ENCODE peak calls at places on chromosome 11, in eight cellular contexts. Q is HFFc6; X is hepatocyte; E is stimulated activated CD4-positive, alpha-beta T cell treated with anti-CD3 and anti-CD28 coated beads, Interleukin-2, amount 100 ng/mL, for 48 hours; S is Daoy; A is cardiac muscle cell; Y is fibroblast of gingiva; B is HT1080. W is an unnamed sample.
A peak's percentile ranks its signal among the peaks of the same experiment; 100 is the strongest.

GRCh38 chr11:79413258-79413657 is 27.6 kb downstream of the TENM4 start:
- DNase-seq in Q (peak; percentile 88), X (peak; percentile 80), E (no peak), S (peak; percentile 90), A (peak; percentile 93), Y (peak; percentile 94), B (peak; percentile 80), W (peak; percentile 25)

GRCh38 chr11:46607516-46607915 is 9.5 kb downstream of the HARBI1 start:
- DNase-seq in Q (no peak), X (no peak), E (no peak), S (no peak), A (no peak), Y (no peak), B (no peak), W (no peak)

GRCh38 chr11:10021563-10021962 is 272.5 kb downstream of the SBF2 start:
- DNase-seq in Q (no peak), X (no peak), E (no peak), S (no peak), A (peak; percentile 14), Y (no peak), B (no peak), W (no peak)

GRCh38 chr11:132734217-132734616 is 798.1 kb downstream of the OPCML start:
- DNase-seq in Q (peak; percentile 94), X (no peak), E (no peak), S (peak; percentile 84), A (peak; percentile 18), Y (no peak), B (peak; percentile 92), W (no peak)

GRCh38 chr11:9664276-9665171 is 647 bp downstream of the SWAP70 start:
- DNase-seq in Q (peak; percentile 11), X (peak; percentile 11), E (peak; percentile 12), S (peak; percentile 50), A (peak; percentile 68), Y (peak; percentile 22), B (peak; percentile 52), W (no peak)

GRCh38 chr11:112165049-112165448 is 1.2 kb upstream of the IL18 start:
- DNase-seq in Q (no peak), X (no peak), E (no peak), S (no peak), A (no peak), Y (no peak), B (no peak), W (no peak)

GRCh38 chr11:133164986-133165385 is 367.3 kb downstream of the OPCML start:
- DNase-seq in Q (no peak), X (no peak), E (no peak), S (no peak), A (no peak), Y (no peak), B (no peak), W (no peak)

GRCh38 chr11:2778630-2779498 is 79.1 kb upstream of the KCNQ1OT1 start:
- DNase-seq in Q (peak; percentile 71), X (peak; percentile 92), E (no peak), S (peak; percentile 58), A (peak; percentile 84), Y (peak; percentile 66), B (peak; percentile 63), W (peak; percentile 84)

GRCh38 chr11:3914807-3915206 is 59.3 kb downstream of the STIM1 start:
- DNase-seq in Q (peak; percentile 10), X (no peak), E (no peak), S (peak; percentile 11), A (peak; percentile 38), Y (no peak), B (no peak), W (no peak)

GRCh38 chr11:83840326-83840725 is 554.2 kb upstream of the CCDC90B start:
- DNase-seq in Q (no peak), X (no peak), E (no peak), S (no peak), A (no peak), Y (no peak), B (no peak), W (no peak)

GRCh38 chr11:17418437-17418836 is 30.0 kb upstream of the KCNJ11 start:
- DNase-seq in Q (no peak), X (no peak), E (no peak), S (no peak), A (no peak), Y (no peak), B (no peak), W (no peak)